ENCODE peak calls at places on chromosome 10, in five cellular contexts. F is GM12891; M is stimulated activated CD4-positive, alpha-beta T cell treated with anti-CD3 and anti-CD28 coated beads, Interleukin-4, amount 100 ng/mL, for 24 hours; J is upper lobe of right lung; A is activated naive CD4-positive, alpha-beta T cell. U is an unnamed sample.

GRCh38 chr10:110192552-110192951 is 14.9 kb upstream of the MXI1 start:
- DNase-seq in F (no peak), M (no peak), J (no peak), A (no peak), U (no peak)

GRCh38 chr10:97948822-97949221 is 81.6 kb downstream of the CRTAC1 start:
- DNase-seq in F (no peak), M (no peak), J (no peak), A (no peak), U (no peak)

GRCh38 chr10:59107147-59107546 is 69.3 kb upstream of the PHYHIPL start:
- DNase-seq in F (no peak), M (no peak), J (no peak), A (no peak), U (no peak)

GRCh38 chr10:62749104-62749683 is 55.3 kb upstream of the ADO start:
- DNase-seq in F (no peak), M (no peak), J (no peak), A (no peak), U (no peak)

GRCh38 chr10:71773221-71773971 is at the start of gene VSIR:
- DNase-seq in F (peak; percentile 90), M (peak; percentile 96), J (peak; percentile 95), A (peak; percentile 89), U (peak; percentile 88)

GRCh38 chr10:85922363-85923129 is 444.0 kb downstream of the GRID1 start:
- DNase-seq in F (no peak), M (no peak), J (no peak), A (no peak), U (no peak)

GRCh38 chr10:69815099-69815498 is 13.4 kb downstream of the COL13A1 start:
- DNase-seq in F (no peak), M (no peak), J (no peak), A (no peak), U (no peak)

GRCh38 chr10:25522946-25523608 is 348.3 kb downstream of the GPR158 start:
- DNase-seq in F (no peak), M (no peak), J (no peak), A (no peak), U (no peak)

GRCh38 chr10:5711637-5712036 is 27.0 kb downstream of the TASOR2 start:
- DNase-seq in F (no peak), M (no peak), J (no peak), A (no peak), U (no peak)

GRCh38 chr10:95756061-95756751 is at the start of gene ENTPD1:
- DNase-seq in F (no peak), M (no peak), J (no peak), A (no peak), U (no peak)

GRCh38 chr10:21336476-21337170 is 188.9 kb downstream of the SKIDA1 start:
- DNase-seq in F (no peak), M (no peak), J (no peak), A (no peak), U (peak; percentile 45)

GRCh38 chr10:125263551-125263950 is 103.2 kb upstream of the CTBP2 start:
- DNase-seq in F (no peak), M (no peak), J (no peak), A (no peak), U (peak; percentile 61)